ENCODE peak calls at places on chromosomes 6 and 20, in eight cellular contexts. One of them, this sample, is unnamed.

GRCh38 chr20:21027569-21027968 is 78.6 kb downstream of the LINC00237 start:
- DNase-seq in mammary epithelial cell: no peak
- DNase-seq in HepG2: peak; percentile 75
- DNase-seq in IMR-90: no peak
- DNase-seq in fibroblast of lung: no peak
- DNase-seq in PC-3: peak; percentile 73
- DNase-seq in HCT116: peak; percentile 54
- DNase-seq in GM23248: peak; percentile 23
- DNase-seq in this sample: no peak

GRCh38 chr6:41334482-41335023 is 855 bp upstream of the NCR2 start:
- DNase-seq in mammary epithelial cell: no peak
- DNase-seq in HepG2: no peak
- DNase-seq in IMR-90: no peak
- DNase-seq in fibroblast of lung: no peak
- DNase-seq in PC-3: peak; percentile 16
- DNase-seq in HCT116: no peak
- DNase-seq in GM23248: peak; percentile 15
- DNase-seq in this sample: peak; percentile 8

GRCh38 chr20:49287555-49288249 is 9.8 kb upstream of the ZNFX1 start:
- DNase-seq in mammary epithelial cell: no peak
- DNase-seq in HepG2: peak; percentile 61
- DNase-seq in IMR-90: peak; percentile 73
- DNase-seq in fibroblast of lung: peak; percentile 82
- DNase-seq in PC-3: peak; percentile 73
- DNase-seq in HCT116: no peak
- DNase-seq in GM23248: peak; percentile 68
- DNase-seq in this sample: no peak

GRCh38 chr6:7147051-7147671 is 39.4 kb downstream of the RREB1 start:
- DNase-seq in mammary epithelial cell: no peak
- DNase-seq in HepG2: no peak
- DNase-seq in IMR-90: no peak
- DNase-seq in fibroblast of lung: peak; percentile 65
- DNase-seq in PC-3: no peak
- DNase-seq in HCT116: no peak
- DNase-seq in GM23248: peak; percentile 55
- DNase-seq in this sample: no peak

GRCh38 chr6:98840385-98840784 is 6.0 kb downstream of the POU3F2 start:
- DNase-seq in mammary epithelial cell: no peak
- DNase-seq in HepG2: no peak
- DNase-seq in IMR-90: no peak
- DNase-seq in fibroblast of lung: peak; percentile 14
- DNase-seq in PC-3: no peak
- DNase-seq in HCT116: no peak
- DNase-seq in GM23248: no peak
- DNase-seq in this sample: no peak

GRCh38 chr6:30759575-30760239 is 15.4 kb upstream of the IER3 start:
- DNase-seq in mammary epithelial cell: peak; percentile 76
- DNase-seq in HepG2: peak; percentile 97
- DNase-seq in IMR-90: peak; percentile 98
- DNase-seq in fibroblast of lung: peak; percentile 100
- DNase-seq in PC-3: peak; percentile 39
- DNase-seq in HCT116: no peak
- DNase-seq in GM23248: peak; percentile 96
- DNase-seq in this sample: no peak

GRCh38 chr6:143901885-143902708 is 37.8 kb downstream of the ZC2HC1B start:
- DNase-seq in mammary epithelial cell: no peak
- DNase-seq in HepG2: no peak
- DNase-seq in IMR-90: peak; percentile 49
- DNase-seq in fibroblast of lung: peak; percentile 20
- DNase-seq in PC-3: no peak
- DNase-seq in HCT116: no peak
- DNase-seq in GM23248: peak; percentile 3
- DNase-seq in this sample: no peak

GRCh38 chr20:60091284-60091683 is 133.1 kb downstream of the CDH26 start:
- DNase-seq in mammary epithelial cell: no peak
- DNase-seq in HepG2: no peak
- DNase-seq in IMR-90: no peak
- DNase-seq in fibroblast of lung: no peak
- DNase-seq in PC-3: no peak
- DNase-seq in HCT116: no peak
- DNase-seq in GM23248: no peak
- DNase-seq in this sample: no peak

GRCh38 chr6:14452567-14453527 is 335.3 kb downstream of the CD83 start:
- DNase-seq in mammary epithelial cell: no peak
- DNase-seq in HepG2: no peak
- DNase-seq in IMR-90: no peak
- DNase-seq in fibroblast of lung: peak; percentile 47
- DNase-seq in PC-3: no peak
- DNase-seq in HCT116: no peak
- DNase-seq in GM23248: no peak
- DNase-seq in this sample: no peak

GRCh38 chr6:86856937-86857563 is 80.3 kb upstream of the HTR1E start:
- DNase-seq in mammary epithelial cell: peak; percentile 33
- DNase-seq in HepG2: peak; percentile 33
- DNase-seq in IMR-90: peak; percentile 28
- DNase-seq in fibroblast of lung: peak; percentile 18
- DNase-seq in PC-3: peak; percentile 58
- DNase-seq in HCT116: peak; percentile 31
- DNase-seq in GM23248: peak; percentile 60
- DNase-seq in this sample: peak; percentile 58

GRCh38 chr6:36956111-36956820 is 1.7 kb downstream of the PI16 start:
- DNase-seq in mammary epithelial cell: peak; percentile 50
- DNase-seq in HepG2: no peak
- DNase-seq in IMR-90: no peak
- DNase-seq in fibroblast of lung: no peak
- DNase-seq in PC-3: peak; percentile 81
- DNase-seq in HCT116: no peak
- DNase-seq in GM23248: peak; percentile 57
- DNase-seq in this sample: no peak

GRCh38 chr6:63272397-63272796 is 47.4 kb downstream of the LGSN start:
- DNase-seq in mammary epithelial cell: peak; percentile 6
- DNase-seq in HepG2: peak; percentile 51
- DNase-seq in IMR-90: peak; percentile 35
- DNase-seq in fibroblast of lung: no peak
- DNase-seq in PC-3: peak; percentile 48
- DNase-seq in HCT116: peak; percentile 27
- DNase-seq in GM23248: peak; percentile 46
- DNase-seq in this sample: peak; percentile 33

GRCh38 chr20:2538931-2539330 is 2.6 kb downstream of the TMC2 start:
- DNase-seq in mammary epithelial cell: no peak
- DNase-seq in HepG2: no peak
- DNase-seq in IMR-90: no peak
- DNase-seq in fibroblast of lung: no peak
- DNase-seq in PC-3: no peak
- DNase-seq in HCT116: no peak
- DNase-seq in GM23248: no peak
- DNase-seq in this sample: no peak

GRCh38 chr20:62405108-62405980 is 1.7 kb downstream of the CABLES2 start:
- DNase-seq in mammary epithelial cell: peak; percentile 24
- DNase-seq in HepG2: peak; percentile 65
- DNase-seq in IMR-90: peak; percentile 70
- DNase-seq in fibroblast of lung: peak; percentile 54
- DNase-seq in PC-3: peak; percentile 41
- DNase-seq in HCT116: no peak
- DNase-seq in GM23248: peak; percentile 54
- DNase-seq in this sample: no peak

DNA sequence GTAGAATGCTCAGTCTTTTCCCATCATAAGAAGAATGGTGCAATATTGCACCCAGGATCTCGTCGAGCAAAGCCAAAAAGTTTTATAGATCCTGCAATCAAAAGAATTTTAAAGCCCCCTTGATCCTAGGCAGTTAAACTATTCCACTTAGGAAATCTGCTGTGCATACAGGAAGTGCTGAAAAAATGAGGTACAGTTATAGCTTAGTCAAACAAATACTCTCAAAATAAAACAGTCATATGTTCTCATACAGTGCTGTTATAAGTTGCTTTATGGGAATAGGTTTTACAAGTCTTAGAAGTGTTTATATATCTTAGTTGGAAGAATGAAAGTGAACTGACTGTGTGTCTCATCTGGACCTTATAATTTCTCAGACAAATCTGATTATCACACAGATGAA is 232.6 kb upstream of the RAB32 start:
- DNase-seq in mammary epithelial cell: no peak
- DNase-seq in HepG2: no peak
- DNase-seq in IMR-90: no peak
- DNase-seq in fibroblast of lung: no peak
- DNase-seq in PC-3: no peak
- DNase-seq in HCT116: no peak
- DNase-seq in GM23248: no peak
- DNase-seq in this sample: no peak
- H3K4me2 ChIP-seq in mammary epithelial cell: no peak overlapping the region
- H3K4me2 ChIP-seq in HepG2: no peak overlapping the region
- H3K4me2 ChIP-seq in IMR-90: no peak overlapping the region
- H3K4me2 ChIP-seq in fibroblast of lung: no peak overlapping the region
- H3K4me2 ChIP-seq in PC-3: no peak overlapping the region
- H3K4me2 ChIP-seq in HCT116: no peak overlapping the region
- H3K4me2 ChIP-seq in GM23248: no peak overlapping the region
- H3K4me2 ChIP-seq in this sample: no peak overlapping the region

DNA sequence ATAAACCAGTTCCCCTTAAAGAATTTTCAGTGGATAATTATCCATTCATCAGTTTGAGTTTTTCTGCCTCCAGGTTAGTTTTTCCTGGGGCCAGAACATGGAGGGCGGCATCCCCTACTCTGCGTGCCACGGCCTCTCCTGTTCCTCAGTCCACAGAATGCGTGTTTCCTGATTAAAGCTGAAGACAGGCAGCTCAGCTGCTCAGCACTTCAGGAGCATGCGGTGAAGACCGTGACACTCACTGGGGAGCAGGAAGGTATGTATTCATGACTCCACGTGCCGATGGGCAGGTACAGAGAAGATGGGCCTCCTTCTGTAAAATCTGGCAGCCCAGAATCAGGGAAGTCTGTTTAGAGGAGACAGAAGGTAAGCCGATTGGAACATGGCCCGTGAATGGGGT is 2.0 kb upstream of the THBS2 start:
- DNase-seq in mammary epithelial cell: no peak
- DNase-seq in HepG2: no peak
- DNase-seq in IMR-90: no peak
- DNase-seq in fibroblast of lung: no peak
- DNase-seq in PC-3: no peak
- DNase-seq in HCT116: no peak
- DNase-seq in GM23248: no peak
- DNase-seq in this sample: no peak
- H3K4me2 ChIP-seq in mammary epithelial cell: no peak overlapping the region
- H3K4me2 ChIP-seq in HepG2: no peak overlapping the region
- H3K4me2 ChIP-seq in IMR-90: no peak overlapping the region
- H3K4me2 ChIP-seq in fibroblast of lung: no peak overlapping the region
- H3K4me2 ChIP-seq in PC-3: no peak overlapping the region
- H3K4me2 ChIP-seq in HCT116: no peak overlapping the region
- H3K4me2 ChIP-seq in GM23248: no peak overlapping the region
- H3K4me2 ChIP-seq in this sample: no peak overlapping the region

DNA sequence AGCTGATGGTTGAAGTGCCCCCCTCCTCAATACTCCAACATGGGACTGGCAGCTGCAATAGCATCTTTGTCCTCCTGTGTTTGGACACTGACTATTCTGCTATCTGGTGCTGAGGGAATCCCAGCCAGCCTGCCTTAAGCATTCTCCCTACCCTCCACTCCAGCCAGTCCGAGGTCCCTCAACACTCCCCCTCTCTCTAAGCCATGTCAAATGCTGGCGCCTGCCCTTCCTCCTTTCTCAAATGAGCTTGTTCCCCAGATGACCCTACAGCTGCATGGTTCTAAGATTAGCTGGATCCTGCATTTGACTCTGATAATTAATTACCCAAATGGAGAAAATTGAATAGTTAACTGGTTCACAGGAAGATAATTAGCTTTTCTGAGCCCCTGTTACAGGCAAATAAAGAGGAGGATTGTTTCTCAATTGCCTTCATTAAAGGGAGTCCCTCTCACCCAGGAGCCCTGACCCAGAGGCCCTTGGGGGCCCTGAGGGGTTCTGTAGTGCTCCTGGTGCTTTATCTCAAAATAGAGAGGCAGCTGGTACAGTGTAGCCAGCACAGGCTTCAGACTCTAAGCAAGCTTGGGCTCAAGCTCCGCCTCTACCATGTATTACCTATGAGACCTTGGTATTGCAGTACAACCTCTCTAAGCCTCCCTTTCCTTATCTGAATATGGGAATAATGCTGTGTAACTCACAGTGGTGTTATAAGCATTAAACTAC is 37.9 kb upstream of the CHD6 start:
- DNase-seq in mammary epithelial cell: no peak
- DNase-seq in HepG2: no peak
- DNase-seq in IMR-90: no peak
- DNase-seq in fibroblast of lung: no peak
- DNase-seq in PC-3: no peak
- DNase-seq in HCT116: no peak
- DNase-seq in GM23248: no peak
- DNase-seq in this sample: no peak
- H3K4me2 ChIP-seq in mammary epithelial cell: no peak overlapping the region
- H3K4me2 ChIP-seq in HepG2: no peak overlapping the region
- H3K4me2 ChIP-seq in IMR-90: no peak overlapping the region
- H3K4me2 ChIP-seq in fibroblast of lung: no peak overlapping the region
- H3K4me2 ChIP-seq in PC-3: no peak overlapping the region
- H3K4me2 ChIP-seq in HCT116: no peak overlapping the region
- H3K4me2 ChIP-seq in GM23248: no peak overlapping the region
- H3K4me2 ChIP-seq in this sample: no peak overlapping the region

GRCh38 chr6:39417440-39417839 is 94.9 kb upstream of the KCNK16 start:
- DNase-seq in mammary epithelial cell: no peak
- DNase-seq in HepG2: no peak
- DNase-seq in IMR-90: no peak
- DNase-seq in fibroblast of lung: no peak
- DNase-seq in PC-3: no peak
- DNase-seq in HCT116: no peak
- DNase-seq in GM23248: peak; percentile 4
- DNase-seq in this sample: no peak

GRCh38 chr6:39416026-39416425 is 93.5 kb upstream of the KCNK16 start:
- DNase-seq in mammary epithelial cell: no peak
- DNase-seq in HepG2: no peak
- DNase-seq in IMR-90: no peak
- DNase-seq in fibroblast of lung: no peak
- DNase-seq in PC-3: no peak
- DNase-seq in HCT116: no peak
- DNase-seq in GM23248: peak; percentile 40
- DNase-seq in this sample: no peak

GRCh38 chr6:39411465-39411864 is 89.0 kb upstream of the KCNK16 start:
- DNase-seq in mammary epithelial cell: peak; percentile 71
- DNase-seq in HepG2: no peak
- DNase-seq in IMR-90: peak; percentile 28
- DNase-seq in fibroblast of lung: peak; percentile 62
- DNase-seq in PC-3: peak; percentile 26
- DNase-seq in HCT116: no peak
- DNase-seq in GM23248: peak; percentile 81
- DNase-seq in this sample: no peak

GRCh38 chr6:39416728-39417127 is 94.2 kb upstream of the KCNK16 start:
- DNase-seq in mammary epithelial cell: peak; percentile 32
- DNase-seq in HepG2: no peak
- DNase-seq in IMR-90: peak; percentile 40
- DNase-seq in fibroblast of lung: peak; percentile 80
- DNase-seq in PC-3: peak; percentile 70
- DNase-seq in HCT116: no peak
- DNase-seq in GM23248: peak; percentile 96
- DNase-seq in this sample: no peak

DNA sequence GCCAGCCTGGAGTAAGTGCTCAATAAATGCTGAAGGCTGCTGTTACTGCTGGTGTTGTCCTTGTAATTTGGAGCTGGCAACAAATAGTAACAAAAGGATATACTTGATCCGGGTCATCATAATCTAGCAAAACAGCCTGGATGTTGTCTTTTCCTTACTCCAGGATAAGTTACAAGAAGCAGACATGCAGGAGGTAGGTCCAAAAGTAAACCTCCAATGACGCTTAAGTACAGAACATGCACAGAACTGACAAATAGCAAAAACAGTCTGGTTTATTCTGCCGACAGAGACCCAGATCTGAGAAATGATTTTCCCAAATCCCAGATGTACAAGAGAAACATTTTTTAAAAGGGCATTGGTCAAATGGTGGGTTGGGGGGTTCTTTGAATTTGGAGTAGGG is 93.0 kb upstream of the KCNK16 start:
- DNase-seq in mammary epithelial cell: no peak
- DNase-seq in HepG2: no peak
- DNase-seq in IMR-90: no peak
- DNase-seq in fibroblast of lung: no peak
- DNase-seq in PC-3: no peak
- DNase-seq in HCT116: no peak
- DNase-seq in GM23248: no peak
- DNase-seq in this sample: no peak
- H3K4me2 ChIP-seq in mammary epithelial cell: no peak overlapping the region
- H3K4me2 ChIP-seq in HepG2: no peak overlapping the region
- H3K4me2 ChIP-seq in IMR-90: no peak overlapping the region
- H3K4me2 ChIP-seq in fibroblast of lung: no peak overlapping the region
- H3K4me2 ChIP-seq in PC-3: no peak overlapping the region
- H3K4me2 ChIP-seq in HCT116: no peak overlapping the region
- H3K4me2 ChIP-seq in GM23248: no peak overlapping the region
- H3K4me2 ChIP-seq in this sample: no peak overlapping the region

This sample was measured in OCI-LY7.